ENCODE peak calls at places on chromosomes 4 and X, in ten cellular contexts. One of them, this sample, is unnamed.

GRCh38 chr4:184343400-184344177 is 125.9 kb upstream of the ENPP6 start:
- DNase-seq in psoas muscle: peak; percentile 62
- DNase-seq in PC-3: peak; percentile 73
- DNase-seq in neuronal stem cell: peak; percentile 69
- DNase-seq in left lung: peak; percentile 78
- DNase-seq in GM23248: peak; percentile 89
- DNase-seq in MM.1S: peak; percentile 85
- DNase-seq in thoracic aorta: peak; percentile 38
- DNase-seq in neural progenitor cell: peak; percentile 87
- DNase-seq in A673: peak; percentile 91
- DNase-seq in this sample: peak; percentile 41

GRCh38 chr4:54099287-54099958 is 540 bp upstream of the GSX2 start:
- DNase-seq in psoas muscle: no peak
- DNase-seq in PC-3: no peak
- DNase-seq in neuronal stem cell: no peak
- DNase-seq in left lung: no peak
- DNase-seq in GM23248: no peak
- DNase-seq in MM.1S: no peak
- DNase-seq in thoracic aorta: no peak
- DNase-seq in neural progenitor cell: peak; percentile 47
- DNase-seq in A673: no peak
- DNase-seq in this sample: peak; percentile 55

GRCh38 chr4:168923526-168924194 is 86.4 kb downstream of the CBR4 start:
- DNase-seq in psoas muscle: no peak
- DNase-seq in PC-3: peak; percentile 74
- DNase-seq in neuronal stem cell: peak; percentile 63
- DNase-seq in left lung: no peak
- DNase-seq in GM23248: peak; percentile 78
- DNase-seq in MM.1S: peak; percentile 61
- DNase-seq in thoracic aorta: no peak
- DNase-seq in neural progenitor cell: peak; percentile 82
- DNase-seq in A673: peak; percentile 83
- DNase-seq in this sample: peak; percentile 71

GRCh38 chrX:4182010-4182806 is 468.8 kb upstream of the PRKX start:
- DNase-seq in psoas muscle: no peak
- DNase-seq in PC-3: no peak
- DNase-seq in neuronal stem cell: no peak
- DNase-seq in left lung: no peak
- DNase-seq in GM23248: no peak
- DNase-seq in MM.1S: no peak
- DNase-seq in thoracic aorta: no peak
- DNase-seq in neural progenitor cell: no peak
- DNase-seq in A673: no peak
- DNase-seq in this sample: no peak

GRCh38 chrX:52923781-52924241 is 26.7 kb downstream of the FAM156B start:
- DNase-seq in psoas muscle: peak; percentile 23
- DNase-seq in PC-3: peak; percentile 61
- DNase-seq in neuronal stem cell: no peak
- DNase-seq in left lung: no peak
- DNase-seq in GM23248: peak; percentile 61
- DNase-seq in MM.1S: peak; percentile 79
- DNase-seq in thoracic aorta: no peak
- DNase-seq in neural progenitor cell: no peak
- DNase-seq in A673: peak; percentile 52
- DNase-seq in this sample: no peak

GRCh38 chrX:34956915-34957314 is 14.3 kb downstream of the FAM47B start:
- DNase-seq in psoas muscle: no peak
- DNase-seq in PC-3: peak; percentile 67
- DNase-seq in neuronal stem cell: no peak
- DNase-seq in left lung: no peak
- DNase-seq in GM23248: peak; percentile 58
- DNase-seq in MM.1S: no peak
- DNase-seq in thoracic aorta: no peak
- DNase-seq in neural progenitor cell: no peak
- DNase-seq in A673: peak; percentile 18
- DNase-seq in this sample: no peak

GRCh38 chrX:28910501-28910900 is 323.3 kb downstream of the IL1RAPL1 start:
- DNase-seq in psoas muscle: no peak
- DNase-seq in PC-3: no peak
- DNase-seq in neuronal stem cell: no peak
- DNase-seq in left lung: no peak
- DNase-seq in GM23248: no peak
- DNase-seq in MM.1S: no peak
- DNase-seq in thoracic aorta: no peak
- DNase-seq in neural progenitor cell: no peak
- DNase-seq in A673: no peak
- DNase-seq in this sample: no peak

GRCh38 chr4:169383724-169384123 is 113.0 kb upstream of the SH3RF1 start:
- DNase-seq in psoas muscle: no peak
- DNase-seq in PC-3: peak; percentile 81
- DNase-seq in neuronal stem cell: no peak
- DNase-seq in left lung: no peak
- DNase-seq in GM23248: peak; percentile 92
- DNase-seq in MM.1S: no peak
- DNase-seq in thoracic aorta: no peak
- DNase-seq in neural progenitor cell: no peak
- DNase-seq in A673: no peak
- DNase-seq in this sample: no peak

GRCh38 chr4:147777456-147778091 is 45.7 kb downstream of the ARHGAP10 start:
- DNase-seq in psoas muscle: no peak
- DNase-seq in PC-3: peak; percentile 60
- DNase-seq in neuronal stem cell: no peak
- DNase-seq in left lung: no peak
- DNase-seq in GM23248: peak; percentile 45
- DNase-seq in MM.1S: no peak
- DNase-seq in thoracic aorta: no peak
- DNase-seq in neural progenitor cell: no peak
- DNase-seq in A673: no peak
- DNase-seq in this sample: no peak

GRCh38 chr4:80197132-80197573 is at the start of gene PRDM8:
- DNase-seq in psoas muscle: no peak
- DNase-seq in PC-3: no peak
- DNase-seq in neuronal stem cell: no peak
- DNase-seq in left lung: no peak
- DNase-seq in GM23248: peak; percentile 61
- DNase-seq in MM.1S: no peak
- DNase-seq in thoracic aorta: no peak
- DNase-seq in neural progenitor cell: peak; percentile 78
- DNase-seq in A673: peak; percentile 26
- DNase-seq in this sample: peak; percentile 55

GRCh38 chr4:100082852-100083251 is 107.4 kb downstream of the DDIT4L start:
- DNase-seq in psoas muscle: no peak
- DNase-seq in PC-3: peak; percentile 13
- DNase-seq in neuronal stem cell: no peak
- DNase-seq in left lung: no peak
- DNase-seq in GM23248: no peak
- DNase-seq in MM.1S: no peak
- DNase-seq in thoracic aorta: no peak
- DNase-seq in neural progenitor cell: no peak
- DNase-seq in A673: no peak
- DNase-seq in this sample: no peak

GRCh38 chrX:7090506-7091095 is 56.9 kb upstream of the STS start:
- DNase-seq in psoas muscle: no peak
- DNase-seq in PC-3: no peak
- DNase-seq in neuronal stem cell: no peak
- DNase-seq in left lung: no peak
- DNase-seq in GM23248: no peak
- DNase-seq in MM.1S: no peak
- DNase-seq in thoracic aorta: no peak
- DNase-seq in neural progenitor cell: no peak
- DNase-seq in A673: no peak
- DNase-seq in this sample: no peak

GRCh38 chr4:80526697-80527096 is 191.2 kb downstream of the CFAP299 start:
- DNase-seq in psoas muscle: no peak
- DNase-seq in PC-3: no peak
- DNase-seq in neuronal stem cell: no peak
- DNase-seq in left lung: no peak
- DNase-seq in GM23248: no peak
- DNase-seq in MM.1S: no peak
- DNase-seq in thoracic aorta: no peak
- DNase-seq in neural progenitor cell: no peak
- DNase-seq in A673: no peak
- DNase-seq in this sample: no peak

GRCh38 chr4:101049549-101050001 is 297.8 kb downstream of the PPP3CA start:
- DNase-seq in psoas muscle: no peak
- DNase-seq in PC-3: no peak
- DNase-seq in neuronal stem cell: no peak
- DNase-seq in left lung: no peak
- DNase-seq in GM23248: no peak
- DNase-seq in MM.1S: no peak
- DNase-seq in thoracic aorta: no peak
- DNase-seq in neural progenitor cell: peak; percentile 56
- DNase-seq in A673: peak; percentile 79
- DNase-seq in this sample: no peak

GRCh38 chr4:132445386-132445785 is 703.7 kb upstream of the PCDH10 start:
- DNase-seq in psoas muscle: no peak
- DNase-seq in PC-3: no peak
- DNase-seq in neuronal stem cell: no peak
- DNase-seq in left lung: no peak
- DNase-seq in GM23248: no peak
- DNase-seq in MM.1S: no peak
- DNase-seq in thoracic aorta: no peak
- DNase-seq in neural progenitor cell: no peak
- DNase-seq in A673: no peak
- DNase-seq in this sample: no peak

GRCh38 chrX:71911023-71911730 is 532 bp downstream of the NHSL2 start:
- DNase-seq in psoas muscle: peak; percentile 21
- DNase-seq in PC-3: no peak
- DNase-seq in neuronal stem cell: peak; percentile 42
- DNase-seq in left lung: no peak
- DNase-seq in GM23248: peak; percentile 40
- DNase-seq in MM.1S: peak; percentile 42
- DNase-seq in thoracic aorta: no peak
- DNase-seq in neural progenitor cell: peak; percentile 83
- DNase-seq in A673: no peak
- DNase-seq in this sample: no peak

GRCh38 chr4:183588169-183588675 is 70.8 kb downstream of the RWDD4 start:
- DNase-seq in psoas muscle: no peak
- DNase-seq in PC-3: no peak
- DNase-seq in neuronal stem cell: no peak
- DNase-seq in left lung: no peak
- DNase-seq in GM23248: peak; percentile 47
- DNase-seq in MM.1S: no peak
- DNase-seq in thoracic aorta: no peak
- DNase-seq in neural progenitor cell: no peak
- DNase-seq in A673: peak; percentile 83
- DNase-seq in this sample: no peak

GRCh38 chr4:181957088-181957487 is 286.1 kb upstream of the TENM3 start:
- DNase-seq in psoas muscle: no peak
- DNase-seq in PC-3: no peak
- DNase-seq in neuronal stem cell: no peak
- DNase-seq in left lung: no peak
- DNase-seq in GM23248: peak; percentile 56
- DNase-seq in MM.1S: no peak
- DNase-seq in thoracic aorta: no peak
- DNase-seq in neural progenitor cell: no peak
- DNase-seq in A673: no peak
- DNase-seq in this sample: peak; percentile 70

GRCh38 chr4:16852644-16853043 is 45.8 kb downstream of the LDB2 start:
- DNase-seq in psoas muscle: no peak
- DNase-seq in PC-3: no peak
- DNase-seq in neuronal stem cell: no peak
- DNase-seq in left lung: no peak
- DNase-seq in GM23248: no peak
- DNase-seq in MM.1S: no peak
- DNase-seq in thoracic aorta: no peak
- DNase-seq in neural progenitor cell: no peak
- DNase-seq in A673: no peak
- DNase-seq in this sample: no peak

GRCh38 chr4:145099653-145100052 is 1.5 kb downstream of the ABCE1 start:
- DNase-seq in psoas muscle: no peak
- DNase-seq in PC-3: peak; percentile 35
- DNase-seq in neuronal stem cell: no peak
- DNase-seq in left lung: no peak
- DNase-seq in GM23248: peak; percentile 41
- DNase-seq in MM.1S: peak; percentile 8
- DNase-seq in thoracic aorta: no peak
- DNase-seq in neural progenitor cell: no peak
- DNase-seq in A673: peak; percentile 13
- DNase-seq in this sample: no peak
- H3K4me1 ChIP-seq in psoas muscle: peaks cover 47% of the 10 kb centered on the region
- H3K4me1 ChIP-seq in PC-3: peaks cover 28% of the 10 kb centered on the region
- H3K4me1 ChIP-seq in neuronal stem cell: peaks cover 1% of the 10 kb centered on the region
- H3K4me1 ChIP-seq in left lung: peaks cover 18% of the 10 kb centered on the region
- H3K4me1 ChIP-seq in GM23248: peaks cover 28% of the 10 kb centered on the region
- H3K4me1 ChIP-seq in MM.1S: peaks cover 7% of the 10 kb centered on the region
- H3K4me1 ChIP-seq in thoracic aorta: peaks cover 46% of the 10 kb centered on the region
- H3K4me1 ChIP-seq in neural progenitor cell: peaks cover 17% of the 10 kb centered on the region
- H3K4me1 ChIP-seq in A673: peaks cover 28% of the 10 kb centered on the region
- H3K4me1 ChIP-seq in this sample: peaks cover 4% of the 10 kb centered on the region

GRCh38 chr4:140238353-140239041 is 84.5 kb upstream of the MAML3 start:
- DNase-seq in psoas muscle: peak; percentile 93
- DNase-seq in PC-3: no peak
- DNase-seq in neuronal stem cell: peak; percentile 39
- DNase-seq in left lung: peak; percentile 89
- DNase-seq in GM23248: peak; percentile 94
- DNase-seq in MM.1S: no peak
- DNase-seq in thoracic aorta: peak; percentile 79
- DNase-seq in neural progenitor cell: peak; percentile 69
- DNase-seq in A673: peak; percentile 78
- DNase-seq in this sample: peak; percentile 52
- H3K27ac ChIP-seq in psoas muscle: peak overlapping the region; percentile 86
- H3K27ac ChIP-seq in PC-3: no peak overlapping the region
- H3K27ac ChIP-seq in neuronal stem cell: peak overlapping the region; percentile 98
- H3K27ac ChIP-seq in left lung: peak overlapping the region; percentile 78
- H3K27ac ChIP-seq in GM23248: peak overlapping the region; percentile 91
- H3K27ac ChIP-seq in MM.1S: no peak overlapping the region
- H3K27ac ChIP-seq in thoracic aorta: peak overlapping the region; percentile 64
- H3K27ac ChIP-seq in neural progenitor cell: peak overlapping the region; percentile 92
- H3K27ac ChIP-seq in A673: peak overlapping the region; percentile 85
- H3K27ac ChIP-seq in this sample: peak overlapping the region; percentile 25

DNA sequence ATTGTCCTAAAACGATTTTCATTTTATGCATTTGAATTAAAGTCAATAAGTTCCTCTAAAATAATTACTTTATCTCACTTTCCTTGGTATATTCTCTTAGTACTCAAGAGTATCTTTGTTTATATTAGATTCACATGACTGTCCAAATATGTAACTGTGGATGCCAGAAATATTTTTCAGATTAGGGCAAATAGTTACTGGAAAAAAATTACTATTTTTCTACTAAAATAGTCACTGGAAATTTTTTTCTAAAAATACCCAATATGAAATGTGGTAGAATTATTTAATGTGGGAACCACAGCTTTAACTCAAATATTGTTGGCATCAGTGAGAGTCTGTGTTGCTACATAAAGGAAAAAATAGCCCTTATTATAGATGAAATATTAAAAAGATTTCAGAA is 70.4 kb upstream of the NMU start:
- DNase-seq in psoas muscle: no peak
- DNase-seq in PC-3: no peak
- DNase-seq in neuronal stem cell: no peak
- DNase-seq in left lung: no peak
- DNase-seq in GM23248: no peak
- DNase-seq in MM.1S: no peak
- DNase-seq in thoracic aorta: no peak
- DNase-seq in neural progenitor cell: no peak
- DNase-seq in A673: no peak
- DNase-seq in this sample: no peak
- H3K4me1 ChIP-seq in psoas muscle: no peaks in the 10 kb centered on the region
- H3K4me1 ChIP-seq in PC-3: no peaks in the 10 kb centered on the region
- H3K4me1 ChIP-seq in neuronal stem cell: no peaks in the 10 kb centered on the region
- H3K4me1 ChIP-seq in left lung: no peaks in the 10 kb centered on the region
- H3K4me1 ChIP-seq in GM23248: no peaks in the 10 kb centered on the region
- H3K4me1 ChIP-seq in MM.1S: no peaks in the 10 kb centered on the region
- H3K4me1 ChIP-seq in thoracic aorta: no peaks in the 10 kb centered on the region
- H3K4me1 ChIP-seq in neural progenitor cell: no peaks in the 10 kb centered on the region
- H3K4me1 ChIP-seq in A673: no peaks in the 10 kb centered on the region
- H3K4me1 ChIP-seq in this sample: peaks cover 8% of the 10 kb centered on the region

GRCh38 chr4:86596802-86597201 is 2.7 kb downstream of the PTPN13 start:
- DNase-seq in psoas muscle: no peak
- DNase-seq in PC-3: peak; percentile 28
- DNase-seq in neuronal stem cell: no peak
- DNase-seq in left lung: no peak
- DNase-seq in GM23248: peak; percentile 52
- DNase-seq in MM.1S: no peak
- DNase-seq in thoracic aorta: no peak
- DNase-seq in neural progenitor cell: no peak
- DNase-seq in A673: no peak
- DNase-seq in this sample: no peak
- H3K27ac ChIP-seq in psoas muscle: no peak overlapping the region
- H3K27ac ChIP-seq in PC-3: no peak overlapping the region
- H3K27ac ChIP-seq in neuronal stem cell: no peak overlapping the region
- H3K27ac ChIP-seq in left lung: no peak overlapping the region
- H3K27ac ChIP-seq in GM23248: peak overlapping the region; percentile 96
- H3K27ac ChIP-seq in MM.1S: no peak overlapping the region
- H3K27ac ChIP-seq in thoracic aorta: no peak overlapping the region
- H3K27ac ChIP-seq in neural progenitor cell: no peak overlapping the region
- H3K27ac ChIP-seq in A673: peak overlapping the region; percentile 47
- H3K27ac ChIP-seq in this sample: no peak overlapping the region